ENCODE peak calls at places on chromosome 6, in eight cellular contexts. One of them, this sample, is unnamed.
A peak's percentile ranks its signal among the peaks of the same experiment; 100 is the strongest.

GRCh38 chr6:105791569-105792318 is 294.4 kb upstream of the PRDM1 start:
- DNase-seq in aorta: no peak
- DNase-seq in GM23248: no peak
- DNase-seq in BJ: no peak
- DNase-seq in spleen: no peak
- DNase-seq in lower lobe of right lung: peak; percentile 44
- DNase-seq in mesenchymal stem cell: no peak
- DNase-seq in heart right ventricle: no peak
- DNase-seq in this sample: no peak

GRCh38 chr6:17389274-17389847 is 4.0 kb upstream of the CAP2 start:
- DNase-seq in spleen: no peak
- DNase-seq in heart right ventricle: no peak
- DNase-seq in BJ: no peak
- DNase-seq in aorta: no peak
- DNase-seq in mesenchymal stem cell: peak; percentile 31
- DNase-seq in GM23248: peak; percentile 74
- DNase-seq in lower lobe of right lung: no peak
- DNase-seq in this sample: no peak

GRCh38 chr6:157283900-157284737 is 39.2 kb downstream of the TMEM242 start:
- DNase-seq in heart right ventricle: no peak
- DNase-seq in GM23248: no peak
- DNase-seq in lower lobe of right lung: no peak
- DNase-seq in BJ: no peak
- DNase-seq in aorta: no peak
- DNase-seq in mesenchymal stem cell: no peak
- DNase-seq in spleen: peak; percentile 27
- DNase-seq in this sample: no peak

GRCh38 chr6:90870561-90870960 is 283.7 kb upstream of the MAP3K7 start:
- DNase-seq in mesenchymal stem cell: no peak
- DNase-seq in aorta: no peak
- DNase-seq in lower lobe of right lung: no peak
- DNase-seq in heart right ventricle: no peak
- DNase-seq in spleen: no peak
- DNase-seq in BJ: no peak
- DNase-seq in GM23248: no peak
- DNase-seq in this sample: no peak

GRCh38 chr6:77245026-77245425 is 218.3 kb downstream of the HTR1B start:
- DNase-seq in BJ: no peak
- DNase-seq in lower lobe of right lung: no peak
- DNase-seq in GM23248: no peak
- DNase-seq in mesenchymal stem cell: no peak
- DNase-seq in heart right ventricle: no peak
- DNase-seq in spleen: no peak
- DNase-seq in aorta: no peak
- DNase-seq in this sample: no peak

GRCh38 chr6:90364846-90365401 is 68.3 kb upstream of the BACH2 start:
- DNase-seq in BJ: no peak
- DNase-seq in heart right ventricle: no peak
- DNase-seq in GM23248: no peak
- DNase-seq in lower lobe of right lung: no peak
- DNase-seq in spleen: no peak
- DNase-seq in mesenchymal stem cell: no peak
- DNase-seq in aorta: no peak
- DNase-seq in this sample: no peak

GRCh38 chr6:133301739-133302138 is 60.6 kb downstream of the EYA4 start:
- DNase-seq in aorta: no peak
- DNase-seq in lower lobe of right lung: no peak
- DNase-seq in BJ: no peak
- DNase-seq in heart right ventricle: no peak
- DNase-seq in spleen: no peak
- DNase-seq in GM23248: no peak
- DNase-seq in mesenchymal stem cell: no peak
- DNase-seq in this sample: no peak

GRCh38 chr6:82080767-82081166 is 166.8 kb downstream of the IBTK start:
- DNase-seq in BJ: no peak
- DNase-seq in heart right ventricle: no peak
- DNase-seq in aorta: no peak
- DNase-seq in mesenchymal stem cell: no peak
- DNase-seq in spleen: no peak
- DNase-seq in lower lobe of right lung: no peak
- DNase-seq in GM23248: no peak
- DNase-seq in this sample: no peak

GRCh38 chr6:107618672-107619071 is 128.8 kb downstream of the SOBP start:
- DNase-seq in spleen: peak; percentile 80
- DNase-seq in aorta: no peak
- DNase-seq in heart right ventricle: no peak
- DNase-seq in mesenchymal stem cell: no peak
- DNase-seq in GM23248: no peak
- DNase-seq in lower lobe of right lung: no peak
- DNase-seq in BJ: no peak
- DNase-seq in this sample: no peak

GRCh38 chr6:27672113-27672799 is 199.4 kb upstream of the ZNF184 start:
- DNase-seq in spleen: no peak
- DNase-seq in aorta: no peak
- DNase-seq in lower lobe of right lung: no peak
- DNase-seq in mesenchymal stem cell: peak; percentile 60
- DNase-seq in BJ: no peak
- DNase-seq in heart right ventricle: no peak
- DNase-seq in GM23248: peak; percentile 37
- DNase-seq in this sample: no peak

GRCh38 chr6:114747995-114748625 is 405.3 kb upstream of the HS3ST5 start:
- DNase-seq in mesenchymal stem cell: peak; percentile 61
- DNase-seq in GM23248: peak; percentile 74
- DNase-seq in aorta: no peak
- DNase-seq in BJ: no peak
- DNase-seq in spleen: no peak
- DNase-seq in heart right ventricle: peak; percentile 28
- DNase-seq in lower lobe of right lung: peak; percentile 39
- DNase-seq in this sample: no peak

GRCh38 chr6:132673376-132674094 is 14.6 kb upstream of the TAAR1 start:
- DNase-seq in aorta: no peak
- DNase-seq in lower lobe of right lung: no peak
- DNase-seq in heart right ventricle: no peak
- DNase-seq in spleen: no peak
- DNase-seq in mesenchymal stem cell: no peak
- DNase-seq in GM23248: no peak
- DNase-seq in BJ: no peak
- DNase-seq in this sample: no peak

GRCh38 chr6:36364669-36365479 is 22.6 kb downstream of the ETV7 start:
- DNase-seq in lower lobe of right lung: no peak
- DNase-seq in GM23248: no peak
- DNase-seq in BJ: no peak
- DNase-seq in mesenchymal stem cell: no peak
- DNase-seq in heart right ventricle: no peak
- DNase-seq in spleen: no peak
- DNase-seq in aorta: peak; percentile 72
- DNase-seq in this sample: no peak

GRCh38 chr6:108782231-108783041 is 65.8 kb upstream of the ARMC2 start:
- DNase-seq in lower lobe of right lung: peak; percentile 90
- DNase-seq in BJ: peak; percentile 35
- DNase-seq in heart right ventricle: peak; percentile 82
- DNase-seq in aorta: peak; percentile 93
- DNase-seq in spleen: peak; percentile 95
- DNase-seq in GM23248: peak; percentile 89
- DNase-seq in mesenchymal stem cell: peak; percentile 83
- DNase-seq in this sample: peak; percentile 94

GRCh38 chr6:35368038-35368887 is 25.9 kb downstream of the PPARD start:
- DNase-seq in GM23248: peak; percentile 90
- DNase-seq in BJ: peak; percentile 13
- DNase-seq in mesenchymal stem cell: peak; percentile 70
- DNase-seq in aorta: peak; percentile 57
- DNase-seq in heart right ventricle: no peak
- DNase-seq in spleen: no peak
- DNase-seq in lower lobe of right lung: no peak
- DNase-seq in this sample: no peak

GRCh38 chr6:141248056-141248799 is 884.5 kb upstream of the GJE1 start:
- DNase-seq in mesenchymal stem cell: no peak
- DNase-seq in lower lobe of right lung: no peak
- DNase-seq in GM23248: no peak
- DNase-seq in BJ: no peak
- DNase-seq in aorta: no peak
- DNase-seq in heart right ventricle: no peak
- DNase-seq in spleen: no peak
- DNase-seq in this sample: no peak

GRCh38 chr6:35484921-35485392 is 11.9 kb downstream of the TEAD3 start:
- DNase-seq in GM23248: peak; percentile 69
- DNase-seq in spleen: no peak
- DNase-seq in aorta: peak; percentile 72
- DNase-seq in heart right ventricle: no peak
- DNase-seq in lower lobe of right lung: no peak
- DNase-seq in mesenchymal stem cell: no peak
- DNase-seq in BJ: no peak
- DNase-seq in this sample: no peak

GRCh38 chr6:41728954-41729353 is 6.5 kb downstream of the TFEB start:
- DNase-seq in GM23248: no peak
- DNase-seq in spleen: peak; percentile 82
- DNase-seq in lower lobe of right lung: peak; percentile 41
- DNase-seq in heart right ventricle: no peak
- DNase-seq in mesenchymal stem cell: no peak
- DNase-seq in BJ: no peak
- DNase-seq in aorta: peak; percentile 63
- DNase-seq in this sample: peak; percentile 37

GRCh38 chr6:112348891-112349736 is 2.0 kb downstream of the RFPL4B start:
- DNase-seq in BJ: no peak
- DNase-seq in lower lobe of right lung: no peak
- DNase-seq in aorta: no peak
- DNase-seq in GM23248: no peak
- DNase-seq in mesenchymal stem cell: no peak
- DNase-seq in heart right ventricle: no peak
- DNase-seq in spleen: no peak
- DNase-seq in this sample: no peak

GRCh38 chr6:29831776-29832175 is 4.2 kb downstream of the HLA-G start:
- DNase-seq in GM23248: no peak
- DNase-seq in lower lobe of right lung: no peak
- DNase-seq in heart right ventricle: no peak
- DNase-seq in mesenchymal stem cell: no peak
- DNase-seq in BJ: no peak
- DNase-seq in aorta: no peak
- DNase-seq in spleen: no peak
- DNase-seq in this sample: no peak
- H3K27me3 ChIP-seq in GM23248: peaks cover 42% of the 10 kb centered on the region
- H3K27me3 ChIP-seq in lower lobe of right lung: peaks cover 68% of the 10 kb centered on the region
- H3K27me3 ChIP-seq in heart right ventricle: peaks cover 36% of the 10 kb centered on the region
- H3K27me3 ChIP-seq in mesenchymal stem cell: peaks cover 53% of the 10 kb centered on the region
- H3K27me3 ChIP-seq in BJ: peaks cover 29% of the 10 kb centered on the region
- H3K27me3 ChIP-seq in aorta: no peaks in the 10 kb centered on the region
- H3K27me3 ChIP-seq in spleen: peaks cover 49% of the 10 kb centered on the region
- H3K27me3 ChIP-seq in this sample: no peaks in the 10 kb centered on the region

GRCh38 chr6:9927271-9927670 is 487.6 kb downstream of the TFAP2A start:
- DNase-seq in GM23248: peak; percentile 3
- DNase-seq in BJ: no peak
- DNase-seq in heart right ventricle: no peak
- DNase-seq in mesenchymal stem cell: no peak
- DNase-seq in spleen: no peak
- DNase-seq in lower lobe of right lung: no peak
- DNase-seq in aorta: no peak
- DNase-seq in this sample: no peak

GRCh38 chr6:9921366-9921765 is 493.5 kb downstream of the TFAP2A start:
- DNase-seq in aorta: no peak
- DNase-seq in heart right ventricle: no peak
- DNase-seq in GM23248: peak; percentile 62
- DNase-seq in mesenchymal stem cell: no peak
- DNase-seq in lower lobe of right lung: no peak
- DNase-seq in spleen: no peak
- DNase-seq in BJ: peak; percentile 37
- DNase-seq in this sample: no peak

GRCh38 chr6:9924971-9925370 is 489.9 kb downstream of the TFAP2A start:
- DNase-seq in heart right ventricle: no peak
- DNase-seq in aorta: no peak
- DNase-seq in mesenchymal stem cell: no peak
- DNase-seq in lower lobe of right lung: no peak
- DNase-seq in BJ: no peak
- DNase-seq in GM23248: no peak
- DNase-seq in spleen: no peak
- DNase-seq in this sample: no peak
- H3K27me3 ChIP-seq in heart right ventricle: no peaks in the 10 kb centered on the region
- H3K27me3 ChIP-seq in aorta: no peaks in the 10 kb centered on the region
- H3K27me3 ChIP-seq in mesenchymal stem cell: no peaks in the 10 kb centered on the region
- H3K27me3 ChIP-seq in lower lobe of right lung: no peaks in the 10 kb centered on the region
- H3K27me3 ChIP-seq in BJ: no peaks in the 10 kb centered on the region
- H3K27me3 ChIP-seq in GM23248: no peaks in the 10 kb centered on the region
- H3K27me3 ChIP-seq in spleen: no peaks in the 10 kb centered on the region
- H3K27me3 ChIP-seq in this sample: no peaks in the 10 kb centered on the region

DNA sequence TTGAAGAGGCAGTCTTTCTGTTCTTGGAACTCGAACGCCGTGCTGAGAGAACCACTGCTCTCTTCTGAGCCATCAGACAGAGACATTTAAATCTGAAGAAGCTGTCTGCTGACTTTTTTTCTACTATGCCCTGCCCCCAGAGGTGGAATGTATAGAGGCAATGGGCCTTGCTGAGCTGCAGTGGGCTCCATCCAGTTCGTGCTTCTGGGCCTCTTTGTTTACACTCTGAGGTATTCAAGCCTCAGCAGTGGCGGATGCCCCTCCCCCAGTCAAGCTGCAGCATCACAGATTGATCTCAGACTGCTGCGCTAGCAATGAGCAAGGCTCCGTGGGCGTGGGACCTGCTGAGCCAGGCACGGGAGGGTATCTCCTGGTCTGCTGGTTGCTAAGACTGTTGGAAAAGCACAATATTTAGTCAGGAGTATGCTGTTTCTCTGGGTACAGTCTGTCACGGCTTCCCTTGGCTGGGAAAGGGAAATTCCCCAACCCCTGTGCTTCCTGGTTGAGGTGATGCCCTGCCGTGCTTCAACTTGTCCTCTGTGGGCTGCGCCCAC is 526.8 kb downstream of the CD109 start:
- DNase-seq in heart right ventricle: no peak
- DNase-seq in aorta: peak; percentile 50
- DNase-seq in spleen: no peak
- DNase-seq in lower lobe of right lung: no peak
- DNase-seq in mesenchymal stem cell: peak; percentile 80
- DNase-seq in GM23248: peak; percentile 9
- DNase-seq in BJ: no peak
- DNase-seq in this sample: no peak
- H3K27me3 ChIP-seq in heart right ventricle: no peaks in the 10 kb centered on the region
- H3K27me3 ChIP-seq in aorta: no peaks in the 10 kb centered on the region
- H3K27me3 ChIP-seq in spleen: no peaks in the 10 kb centered on the region
- H3K27me3 ChIP-seq in lower lobe of right lung: no peaks in the 10 kb centered on the region
- H3K27me3 ChIP-seq in mesenchymal stem cell: no peaks in the 10 kb centered on the region
- H3K27me3 ChIP-seq in GM23248: no peaks in the 10 kb centered on the region
- H3K27me3 ChIP-seq in BJ: no peaks in the 10 kb centered on the region
- H3K27me3 ChIP-seq in this sample: no peaks in the 10 kb centered on the region

GRCh38 chr6:3229566-3230274 is 2.3 kb upstream of the TUBB2B start:
- DNase-seq in heart right ventricle: no peak
- DNase-seq in BJ: no peak
- DNase-seq in mesenchymal stem cell: no peak
- DNase-seq in spleen: no peak
- DNase-seq in aorta: no peak
- DNase-seq in GM23248: peak; percentile 16
- DNase-seq in lower lobe of right lung: no peak
- DNase-seq in this sample: no peak
- H3K27me3 ChIP-seq in heart right ventricle: peaks cover 60% of the 10 kb centered on the region
- H3K27me3 ChIP-seq in BJ: peaks cover 43% of the 10 kb centered on the region
- H3K27me3 ChIP-seq in mesenchymal stem cell: peaks cover 46% of the 10 kb centered on the region
- H3K27me3 ChIP-seq in spleen: peaks cover 88% of the 10 kb centered on the region
- H3K27me3 ChIP-seq in aorta: no peaks in the 10 kb centered on the region
- H3K27me3 ChIP-seq in GM23248: peaks cover 53% of the 10 kb centered on the region
- H3K27me3 ChIP-seq in lower lobe of right lung: peaks cover 88% of the 10 kb centered on the region
- H3K27me3 ChIP-seq in this sample: no peaks in the 10 kb centered on the region

DNA sequence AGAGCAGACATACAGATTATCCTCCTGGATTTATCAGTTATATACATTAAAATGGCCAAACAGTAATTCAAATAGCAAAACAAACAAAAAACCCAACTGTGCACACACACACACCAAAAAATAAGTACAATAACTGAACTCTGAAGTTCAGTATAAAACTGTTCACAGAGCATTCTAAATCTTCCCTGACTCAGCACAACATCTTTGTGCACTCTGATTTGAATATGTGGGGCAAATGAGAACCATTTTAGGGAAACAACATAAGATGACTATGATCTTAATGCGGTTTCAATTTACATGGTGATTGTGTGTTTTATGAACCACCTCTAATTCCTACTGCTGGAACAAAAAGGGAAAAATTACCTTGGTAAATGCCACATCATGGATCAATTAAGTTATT is 41.8 kb downstream of the PLAGL1 start:
- DNase-seq in heart right ventricle: no peak
- DNase-seq in lower lobe of right lung: no peak
- DNase-seq in GM23248: no peak
- DNase-seq in spleen: no peak
- DNase-seq in aorta: no peak
- DNase-seq in BJ: no peak
- DNase-seq in mesenchymal stem cell: no peak
- DNase-seq in this sample: no peak
- H3K27me3 ChIP-seq in heart right ventricle: no peaks in the 10 kb centered on the region
- H3K27me3 ChIP-seq in lower lobe of right lung: no peaks in the 10 kb centered on the region
- H3K27me3 ChIP-seq in GM23248: peaks cover 4% of the 10 kb centered on the region
- H3K27me3 ChIP-seq in spleen: no peaks in the 10 kb centered on the region
- H3K27me3 ChIP-seq in aorta: no peaks in the 10 kb centered on the region
- H3K27me3 ChIP-seq in BJ: no peaks in the 10 kb centered on the region
- H3K27me3 ChIP-seq in mesenchymal stem cell: no peaks in the 10 kb centered on the region
- H3K27me3 ChIP-seq in this sample: no peaks in the 10 kb centered on the region